ENCODE peak calls at places on chromosome 3, in nine cellular contexts. X is kidney tubule cell; J is stimulated activated CD4-positive, alpha-beta T cell treated with anti-CD3 and anti-CD28 coated beads, Interleukin-4, amount 100 ng/mL, for 24 hours; V is left ventricle myocardium inferior; M is kidney; W is tibial artery; A is activated CD8-positive, alpha-beta memory T cell treated with anti-CD3 and anti-CD28 coated beads for 48 hours; O is left lung; I is GDM1. K is an unnamed sample.

GRCh38 chr3:143970773-143971366 is 753 bp upstream of the DIPK2A start:
- DNase-seq in X (no peak), J (peak; percentile 59), V (peak; percentile 35), M (peak; percentile 81), W (peak; percentile 54), A (peak; percentile 37), O (peak; percentile 61), I (peak; percentile 29), K (peak; percentile 94)

GRCh38 chr3:39531681-39532080 is 64.2 kb downstream of the MOBP start:
- DNase-seq in X (peak; percentile 91), J (no peak), V (no peak), M (no peak), W (no peak), A (no peak), O (no peak), I (no peak), K (no peak)

GRCh38 chr3:42134867-42135464 is 43.8 kb downstream of the TRAK1 start:
- DNase-seq in X (no peak), J (no peak), V (no peak), M (no peak), W (no peak), A (no peak), O (no peak), I (no peak), K (no peak)

GRCh38 chr3:139522421-139522820 is 17.1 kb downstream of the RBP1 start:
- DNase-seq in X (no peak), J (no peak), V (no peak), M (no peak), W (no peak), A (no peak), O (no peak), I (no peak), K (no peak)

GRCh38 chr3:22089284-22089683 is 338.3 kb upstream of the ZNF385D start:
- DNase-seq in X (peak; percentile 87), J (no peak), V (no peak), M (peak; percentile 36), W (no peak), A (no peak), O (no peak), I (no peak), K (no peak)

GRCh38 chr3:65854606-65855304 is 184.0 kb downstream of the MAGI1 start:
- DNase-seq in X (peak; percentile 81), J (no peak), V (no peak), M (no peak), W (no peak), A (no peak), O (no peak), I (no peak), K (no peak)

GRCh38 chr3:62332771-62333381 is 40.5 kb downstream of the FEZF2 start:
- DNase-seq in X (peak; percentile 26), J (no peak), V (no peak), M (no peak), W (no peak), A (no peak), O (no peak), I (no peak), K (no peak)

GRCh38 chr3:184907941-184908649 is 96.1 kb downstream of the VPS8 start:
- DNase-seq in X (no peak), J (no peak), V (peak; percentile 19), M (no peak), W (no peak), A (no peak), O (no peak), I (no peak), K (no peak)

GRCh38 chr3:146163584-146163983 is 2.6 kb upstream of the PLOD2 start:
- DNase-seq in X (peak; percentile 85), J (no peak), V (no peak), M (no peak), W (no peak), A (no peak), O (no peak), I (no peak), K (no peak)

GRCh38 chr3:109115451-109115850 is 2.5 kb downstream of the MORC1 start:
- DNase-seq in X (no peak), J (no peak), V (no peak), M (no peak), W (no peak), A (no peak), O (no peak), I (no peak), K (no peak)

GRCh38 chr3:149501524-149501923 is 27.0 kb downstream of the TM4SF4 start:
- DNase-seq in X (peak; percentile 81), J (no peak), V (no peak), M (no peak), W (no peak), A (no peak), O (no peak), I (no peak), K (no peak)

GRCh38 chr3:43883729-43884396 is 193.1 kb downstream of the ABHD5 start:
- DNase-seq in X (no peak), J (no peak), V (no peak), M (no peak), W (no peak), A (no peak), O (peak; percentile 44), I (no peak), K (peak; percentile 15)

GRCh38 chr3:126053513-126053912 is 30.4 kb downstream of the SLC41A3 start:
- DNase-seq in X (peak; percentile 23), J (no peak), V (no peak), M (no peak), W (no peak), A (no peak), O (no peak), I (no peak), K (no peak)

K was measured in spleen.